ENCODE peak calls at places on chromosomes 11 and 22, in six cellular contexts. V is AG10803, I is brain microvascular endothelial cell, J is GM20000, Q is HL-60, U is fibroblast of lung. M is an unnamed sample.

GRCh38 chr22:33049125-33049729 is 9.0 kb downstream of the SYN3 start:
- DNase-seq in I (peak), U (peak), V (peak), Q (peak), J (peak), M (peak)

GRCh38 chr22:30694171-30694637 is 470 bp upstream of the OSBP2 start:
- DNase-seq in Q (peak), U (peak), J (peak), V (peak), I (no peak), M (peak)

GRCh38 chr11:45507916-45508315 is 157.5 kb downstream of the CHST1 start:
- DNase-seq in V (no peak), I (no peak), U (no peak), Q (no peak), J (no peak), M (no peak)

GRCh38 chr11:65329503-65329902 is 4.1 kb upstream of the DPF2 start:
- DNase-seq in Q (no peak), V (no peak), J (no peak), U (no peak), I (no peak), M (no peak)

GRCh38 chr11:116651098-116651756 is 121.6 kb downstream of the BUD13 start:
- DNase-seq in V (no peak), U (no peak), J (no peak), I (no peak), Q (no peak), M (no peak)

GRCh38 chr11:4611986-4612385 is 4.0 kb upstream of the TRIM68 start:
- DNase-seq in I (no peak), Q (no peak), V (no peak), J (no peak), U (no peak), M (no peak)

GRCh38 chr11:116703421-116703820 is 69.4 kb downstream of the BUD13 start:
- DNase-seq in Q (no peak), I (no peak), U (no peak), V (no peak), J (no peak), M (no peak)

GRCh38 chr11:130071211-130071712 is 1.6 kb downstream of the APLP2 start:
- DNase-seq in I (no peak), U (peak), Q (no peak), J (no peak), V (peak), M (no peak)

GRCh38 chr11:2975594-2975993 is 16.5 kb downstream of the NAP1L4 start:
- DNase-seq in J (peak), V (peak), Q (peak), U (no peak), I (peak), M (peak)

GRCh38 chr22:37601540-37602442 is 6.8 kb upstream of the GGA1 start:
- DNase-seq in V (peak), Q (no peak), J (no peak), U (peak), I (peak), M (no peak)

GRCh38 chr11:34243620-34244493 is 114.0 kb downstream of the ABTB2 start:
- DNase-seq in J (peak), Q (no peak), I (peak), U (peak), V (peak), M (peak)

GRCh38 chr11:104967493-104968364 is 645 bp downstream of the CASP4 start:
- DNase-seq in Q (no peak), V (no peak), U (no peak), J (no peak), I (no peak), M (no peak)

GRCh38 chr11:7974668-7975067 is 9.4 kb upstream of the NLRP10 start:
- DNase-seq in J (no peak), Q (no peak), V (peak), U (peak), I (no peak), M (no peak)

GRCh38 chr11:4181780-4182721 is 87.5 kb downstream of the RRM1 start:
- DNase-seq in J (peak), I (peak), V (peak), U (peak), Q (peak), M (peak)

DNA sequence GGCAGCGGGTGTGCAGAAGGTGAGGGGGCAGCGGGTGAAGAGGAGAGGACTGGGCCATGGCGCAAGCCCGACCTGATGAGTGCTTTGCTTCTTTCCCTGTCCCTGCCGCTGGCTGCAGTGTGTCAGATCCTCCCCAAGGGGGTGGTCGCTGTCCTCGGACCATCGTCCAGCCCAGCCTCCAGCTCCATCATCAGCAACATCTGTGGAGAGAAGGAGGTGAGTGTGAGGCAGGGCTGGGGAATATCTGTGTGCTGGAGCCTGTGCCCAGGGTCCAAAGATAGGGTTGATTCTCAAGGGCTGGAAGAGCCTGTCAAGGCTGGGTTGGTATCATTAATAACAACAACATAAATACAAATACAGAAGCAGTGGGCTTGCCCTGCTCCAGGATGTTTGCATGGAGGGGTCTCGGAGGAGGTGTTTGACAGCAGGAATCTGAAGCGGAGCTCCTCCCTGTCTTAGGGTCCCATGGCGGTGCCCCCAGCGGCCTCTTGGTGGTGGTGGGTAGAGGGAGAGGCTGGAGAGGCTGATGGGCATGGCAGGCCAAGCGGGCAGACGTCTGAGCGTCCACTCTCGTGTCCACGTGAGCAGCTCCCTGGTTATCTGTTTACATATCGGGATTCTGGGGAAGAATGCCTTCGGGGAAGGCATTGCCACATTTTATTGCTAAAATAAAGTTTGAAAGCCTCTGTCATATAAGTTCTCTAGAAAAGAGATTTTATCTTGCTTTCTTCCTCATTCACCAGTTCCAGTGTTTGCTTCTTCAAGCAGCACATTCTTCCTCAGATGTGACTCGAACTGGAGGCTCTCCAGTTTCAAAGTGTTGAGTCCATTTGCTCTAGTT is 208.4 kb upstream of the TBCEL start:
- DNase-seq in Q (no peak), I (no peak), U (no peak), V (no peak), J (no peak), M (peak)
- TF ChIP-seq CTCF in Q (no peak), I (no peak), U (no peak), V (no peak), J (no peak), M (no peak)

GRCh38 chr11:73907191-73907590 is 30.4 kb downstream of the PAAF1 start:
- DNase-seq in Q (peak), I (peak), U (peak), V (peak), J (no peak), M (no peak)
- TF ChIP-seq CTCF in Q (no peak), I (no peak), U (no peak), V (peak), J (no peak), M (no peak)

GRCh38 chr11:16881074-16881709 is 133.0 kb downstream of the PLEKHA7 start:
- DNase-seq in Q (peak), V (peak), J (no peak), U (peak), I (peak), M (peak)
- TF ChIP-seq CTCF in Q (no peak), V (peak), J (no peak), U (peak), I (peak), M (peak)

DNA sequence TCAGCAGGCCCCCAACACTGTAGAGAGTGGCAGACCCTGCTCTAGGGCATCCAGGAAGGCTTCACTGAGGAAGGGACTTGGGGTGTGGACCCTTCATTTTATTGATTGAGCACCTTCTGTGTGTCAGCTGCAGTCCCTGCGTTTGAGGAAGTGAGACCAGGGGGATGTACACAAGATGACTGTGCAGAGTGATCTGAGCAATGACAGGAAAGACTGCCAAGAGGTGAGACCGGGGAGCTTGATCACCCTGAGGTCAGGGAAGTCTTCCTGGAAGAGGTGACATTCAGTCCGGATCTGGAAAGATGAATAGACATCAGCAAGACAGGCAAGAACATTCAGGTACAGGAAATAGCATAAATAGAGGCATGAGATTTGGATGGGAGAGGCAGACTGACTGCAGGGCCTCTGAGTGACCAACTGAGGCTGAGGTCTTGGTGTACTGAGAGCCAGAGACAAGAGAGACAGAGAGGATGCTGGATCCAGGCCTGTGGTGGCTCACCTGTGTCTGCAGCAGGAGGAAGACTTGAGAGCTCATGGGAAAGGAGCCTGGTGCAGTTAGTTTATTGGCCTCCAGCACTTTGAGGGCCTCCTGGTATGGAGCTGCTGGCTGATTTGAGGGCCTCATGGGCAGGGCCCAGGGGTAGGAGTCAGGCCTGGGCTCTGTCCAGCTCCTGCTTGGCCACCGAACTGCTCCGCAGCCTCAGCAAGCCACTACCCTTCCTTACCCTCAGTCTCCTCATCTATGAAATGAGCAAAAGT is 5.2 kb downstream of the DGAT2 start:
- DNase-seq in V (no peak), J (peak), U (no peak), Q (peak), I (no peak), M (no peak)
- TF ChIP-seq CTCF in V (no peak), J (no peak), U (no peak), Q (no peak), I (no peak), M (no peak)

GRCh38 chr11:19327280-19327679 is 86.5 kb upstream of the E2F8 start:
- DNase-seq in Q (no peak), J (no peak), V (no peak), U (no peak), I (no peak), M (no peak)

GRCh38 chr11:19323502-19323901 is 82.8 kb upstream of the E2F8 start:
- DNase-seq in J (no peak), U (no peak), I (no peak), Q (no peak), V (no peak), M (no peak)

GRCh38 chr11:19328586-19329311 is 88.0 kb upstream of the E2F8 start:
- DNase-seq in U (no peak), V (no peak), J (no peak), Q (no peak), I (no peak), M (no peak)

GRCh38 chr11:19329910-19330309 is 89.2 kb upstream of the E2F8 start:
- DNase-seq in Q (no peak), V (no peak), U (no peak), J (no peak), I (no peak), M (no peak)

DNA sequence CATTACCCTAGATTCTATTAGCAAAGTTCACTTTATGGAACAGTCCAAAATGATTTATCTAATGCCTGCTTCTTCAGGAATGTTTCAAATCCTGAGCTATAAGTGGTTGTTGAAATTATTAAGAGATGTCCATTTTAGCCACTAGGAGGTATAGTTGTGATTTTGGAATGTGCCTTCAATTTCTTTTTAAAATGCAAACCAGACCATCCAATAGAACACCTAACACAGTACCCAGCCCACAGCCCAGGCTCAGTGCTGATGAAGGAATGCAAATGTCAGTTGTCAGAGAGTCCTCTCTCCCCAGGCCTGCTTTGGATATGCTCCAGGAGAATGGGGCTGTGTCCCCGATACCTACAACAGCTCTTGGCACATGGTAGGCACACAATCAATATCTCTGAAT is 85.8 kb upstream of the E2F8 start:
- DNase-seq in J (no peak), U (peak), Q (no peak), V (peak), I (no peak), M (no peak)
- TF ChIP-seq CTCF in J (no peak), U (peak), Q (no peak), V (peak), I (peak), M (no peak)

GRCh38 chr11:59142530-59143507 is at the start of gene FAM111A:
- DNase-seq in V (peak), I (peak), J (peak), Q (peak), U (peak), M (peak)
- TF ChIP-seq CTCF in V (peak), I (peak), J (peak), Q (no peak), U (no peak), M (peak)

GRCh38 chr11:47847892-47848635 is at the start of gene NUP160:
- DNase-seq in U (peak), J (peak), V (peak), I (peak), Q (peak), M (peak)
- TF ChIP-seq CTCF in U (no peak), J (no peak), V (peak), I (peak), Q (no peak), M (peak)

DNA sequence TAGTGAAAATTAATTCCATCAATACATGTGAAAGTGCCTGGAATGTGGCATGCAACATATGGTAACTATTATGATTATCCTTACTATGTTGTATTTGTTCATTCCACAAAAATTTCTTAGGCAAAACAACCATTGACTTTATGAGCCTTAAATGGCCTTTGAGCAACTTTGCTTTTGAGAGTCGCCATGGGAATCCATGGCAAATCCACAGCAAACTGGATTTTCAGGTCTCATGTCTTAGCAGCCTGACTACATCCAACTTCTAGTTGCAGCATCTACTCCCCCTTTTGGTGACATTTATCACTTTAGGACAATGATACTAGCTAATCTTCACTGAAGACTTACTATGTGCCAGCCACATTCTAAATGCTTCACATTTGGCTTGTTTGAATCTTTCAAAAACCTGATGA is 56.8 kb downstream of the SLC1A2 start:
- DNase-seq in J (no peak), U (no peak), I (no peak), V (peak), Q (no peak), M (no peak)
- TF ChIP-seq CTCF in J (no peak), U (no peak), I (no peak), V (peak), Q (no peak), M (no peak)

DNA sequence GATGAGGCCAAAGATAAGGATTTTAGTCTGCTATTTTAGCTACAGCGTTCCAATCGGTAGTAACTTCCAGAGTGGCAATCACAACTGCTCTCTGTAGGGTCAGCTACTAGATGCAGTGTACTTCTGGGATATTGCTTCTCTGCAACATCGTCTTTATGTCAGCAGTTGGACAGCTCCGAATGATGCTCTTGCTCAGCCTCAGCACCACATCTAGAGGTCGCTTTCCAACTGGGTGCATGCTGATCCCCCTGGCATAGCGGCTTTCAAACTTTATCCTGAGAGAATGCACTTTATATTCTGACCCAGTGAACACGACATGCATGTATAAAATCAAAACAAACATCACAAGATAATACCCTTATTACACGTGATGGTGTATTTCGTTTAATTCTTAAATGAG is 219.6 kb downstream of the C11orf87 start:
- DNase-seq in I (peak), V (peak), Q (peak), J (no peak), U (peak), M (no peak)
- TF ChIP-seq CTCF in I (peak), V (peak), Q (no peak), J (no peak), U (no peak), M (no peak)

DNA sequence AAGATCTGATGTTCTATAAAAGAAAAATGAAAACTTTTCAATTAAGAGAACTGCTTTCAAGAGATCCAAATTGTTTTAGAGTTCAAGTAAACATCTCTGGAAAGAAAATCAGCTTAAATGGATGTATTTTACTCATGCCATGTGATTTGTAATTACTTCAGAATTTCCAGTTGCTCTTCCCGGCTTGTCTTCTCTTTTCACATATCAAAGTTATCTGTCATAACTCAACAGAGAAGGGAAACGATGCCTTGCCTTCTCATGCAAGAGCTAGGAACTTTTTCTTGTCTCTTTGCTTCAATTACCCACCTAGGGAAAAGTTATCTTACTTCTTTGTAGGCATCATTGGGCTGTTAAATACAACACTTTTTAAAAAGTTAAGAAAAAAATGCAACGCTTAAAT is 255.2 kb upstream of the POU2AF2 start:
- DNase-seq in J (no peak), Q (no peak), V (no peak), U (no peak), I (no peak), M (no peak)
- TF ChIP-seq CTCF in J (no peak), Q (no peak), V (no peak), U (no peak), I (no peak), M (no peak)

M was measured in prostate gland.